ENCODE peak calls at places on chromosomes 2 and 18, in five cellular contexts. S is GM23338, K is K562, F is stomach, M is spleen. H is an unnamed sample.
A peak's percentile ranks its signal among the peaks of the same experiment; 100 is the strongest.

GRCh38 chr2:16478817-16479216 is 186.8 kb downstream of the CYRIA start:
- DNase-seq in S (no peak), K (no peak), F (no peak), M (no peak), H (no peak)

GRCh38 chr2:57720728-57721627 is 325.6 kb upstream of the VRK2 start:
- DNase-seq in S (peak; percentile 88), K (peak; percentile 72), F (no peak), M (no peak), H (no peak)

GRCh38 chr2:67013821-67014220 is 383.3 kb upstream of the ETAA1 start:
- DNase-seq in S (no peak), K (no peak), F (no peak), M (no peak), H (no peak)

GRCh38 chr2:38035968-38036367 is 40.0 kb downstream of the CYP1B1 start:
- DNase-seq in S (no peak), K (no peak), F (no peak), M (no peak), H (no peak)

GRCh38 chr2:120476141-120476540 is 130.2 kb downstream of the INHBB start:
- DNase-seq in S (no peak), K (no peak), F (peak; percentile 38), M (peak; percentile 46), H (no peak)

GRCh38 chr2:109260886-109261700 is 132.1 kb downstream of the SH3RF3 start:
- DNase-seq in S (peak; percentile 40), K (peak; percentile 7), F (no peak), M (peak; percentile 50), H (no peak)

GRCh38 chr2:153487993-153488562 is 9.5 kb upstream of the RPRM start:
- DNase-seq in S (no peak), K (no peak), F (no peak), M (no peak), H (no peak)

GRCh38 chr2:231394201-231395141 is 1.0 kb upstream of the B3GNT7 start:
- DNase-seq in S (peak; percentile 86), K (peak; percentile 12), F (no peak), M (no peak), H (no peak)

GRCh38 chr2:175025946-175026345 is 20.8 kb upstream of the CHN1 start:
- DNase-seq in S (no peak), K (no peak), F (no peak), M (no peak), H (no peak)

GRCh38 chr2:225104321-225104720 is 62.1 kb upstream of the DOCK10 start:
- DNase-seq in S (no peak), K (no peak), F (no peak), M (no peak), H (no peak)

GRCh38 chr2:189144700-189145211 is 34.8 kb downstream of the COL5A2 start:
- DNase-seq in S (no peak), K (no peak), F (no peak), M (no peak), H (peak; percentile 97)

GRCh38 chr18:23585007-23585871 is 1.1 kb downstream of the NPC1 start:
- DNase-seq in S (peak; percentile 42), K (peak; percentile 63), F (no peak), M (no peak), H (no peak)

GRCh38 chr2:131014141-131014540 is 79.1 kb downstream of the FAM168B start:
- DNase-seq in S (no peak), K (no peak), F (no peak), M (no peak), H (no peak)

GRCh38 chr2:149727927-149728326 is 140.4 kb upstream of the MMADHC start:
- DNase-seq in S (no peak), K (no peak), F (no peak), M (no peak), H (no peak)

GRCh38 chr2:45469314-45470099 is 141.6 kb downstream of the SRBD1 start:
- DNase-seq in S (no peak), K (no peak), F (no peak), M (no peak), H (no peak)

GRCh38 chr2:70469435-70469834 is 84.2 kb downstream of the TGFA start:
- DNase-seq in S (peak; percentile 40), K (no peak), F (no peak), M (no peak), H (no peak)

GRCh38 chr2:69118609-69119008 is 105.6 kb downstream of the ANTXR1 start:
- DNase-seq in S (no peak), K (no peak), F (no peak), M (no peak), H (no peak)

GRCh38 chr18:48264508-48264907 is 144.7 kb downstream of the ZBTB7C start:
- DNase-seq in S (peak; percentile 16), K (no peak), F (no peak), M (no peak), H (no peak)

GRCh38 chr2:163467206-163467605 is 268.6 kb downstream of the FIGN start:
- DNase-seq in S (no peak), K (no peak), F (no peak), M (no peak), H (no peak)

GRCh38 chr2:101150306-101151140 is 659 bp downstream of the TBC1D8 start:
- DNase-seq in S (peak; percentile 57), K (no peak), F (peak; percentile 57), M (peak; percentile 86), H (no peak)

GRCh38 chr2:70141754-70142589 is 48.8 kb downstream of the C2orf42 start:
- DNase-seq in S (peak; percentile 78), K (peak; percentile 84), F (peak; percentile 80), M (no peak), H (no peak)

GRCh38 chr2:63343397-63344109 is 244.7 kb downstream of the WDPCP start:
- DNase-seq in S (no peak), K (no peak), F (no peak), M (no peak), H (no peak)

GRCh38 chr2:201344663-201345366 is 12.3 kb downstream of the FLACC1 start:
- DNase-seq in S (peak; percentile 63), K (peak; percentile 58), F (no peak), M (no peak), H (no peak)

GRCh38 chr2:187003038-187003543 is 154.1 kb upstream of the ZSWIM2 start:
- DNase-seq in S (no peak), K (peak; percentile 82), F (no peak), M (no peak), H (no peak)

GRCh38 chr2:157876066-157876770 is at the start of gene ACVR1:
- DNase-seq in S (peak; percentile 97), K (peak; percentile 98), F (peak; percentile 96), M (peak; percentile 95), H (peak; percentile 63)
- TF ChIP-seq POLR2AphosphoS5 in S (peak; percentile 48), K (peak; percentile 69), F (peak; percentile 80), M (peak; percentile 89), H (peak; percentile 67)

GRCh38 chr2:170968205-170969003 is 39.4 kb downstream of the GORASP2 start:
- DNase-seq in S (no peak), K (no peak), F (no peak), M (no peak), H (no peak)

GRCh38 chr2:170967553-170967952 is 38.5 kb downstream of the GORASP2 start:
- DNase-seq in S (no peak), K (no peak), F (no peak), M (no peak), H (no peak)

GRCh38 chr2:170966648-170967396 is 37.8 kb downstream of the GORASP2 start:
- DNase-seq in S (peak; percentile 63), K (peak; percentile 52), F (no peak), M (no peak), H (no peak)

GRCh38 chr2:170969872-170970271 is 40.8 kb downstream of the GORASP2 start:
- DNase-seq in S (no peak), K (no peak), F (no peak), M (no peak), H (no peak)

GRCh38 chr2:170969030-170969429 is 40.0 kb downstream of the GORASP2 start:
- DNase-seq in S (no peak), K (no peak), F (no peak), M (no peak), H (no peak)
- TF ChIP-seq POLR2AphosphoS5 in S (no peak), K (no peak), F (no peak), M (no peak), H (no peak)

GRCh38 chr2:199848323-199848722 is 2.7 kb downstream of the FTCDNL1 start:
- DNase-seq in S (no peak), K (no peak), F (no peak), M (no peak), H (no peak)

GRCh38 chr2:199851499-199851816 is 466 bp upstream of the FTCDNL1 start:
- DNase-seq in S (no peak), K (no peak), F (no peak), M (no peak), H (no peak)

GRCh38 chr2:199850250-199850717 is 708 bp downstream of the FTCDNL1 start:
- DNase-seq in S (no peak), K (no peak), F (no peak), M (no peak), H (no peak)

GRCh38 chr2:199851886-199852285 is 894 bp upstream of the FTCDNL1 start:
- DNase-seq in S (no peak), K (no peak), F (no peak), M (no peak), H (no peak)

DNA sequence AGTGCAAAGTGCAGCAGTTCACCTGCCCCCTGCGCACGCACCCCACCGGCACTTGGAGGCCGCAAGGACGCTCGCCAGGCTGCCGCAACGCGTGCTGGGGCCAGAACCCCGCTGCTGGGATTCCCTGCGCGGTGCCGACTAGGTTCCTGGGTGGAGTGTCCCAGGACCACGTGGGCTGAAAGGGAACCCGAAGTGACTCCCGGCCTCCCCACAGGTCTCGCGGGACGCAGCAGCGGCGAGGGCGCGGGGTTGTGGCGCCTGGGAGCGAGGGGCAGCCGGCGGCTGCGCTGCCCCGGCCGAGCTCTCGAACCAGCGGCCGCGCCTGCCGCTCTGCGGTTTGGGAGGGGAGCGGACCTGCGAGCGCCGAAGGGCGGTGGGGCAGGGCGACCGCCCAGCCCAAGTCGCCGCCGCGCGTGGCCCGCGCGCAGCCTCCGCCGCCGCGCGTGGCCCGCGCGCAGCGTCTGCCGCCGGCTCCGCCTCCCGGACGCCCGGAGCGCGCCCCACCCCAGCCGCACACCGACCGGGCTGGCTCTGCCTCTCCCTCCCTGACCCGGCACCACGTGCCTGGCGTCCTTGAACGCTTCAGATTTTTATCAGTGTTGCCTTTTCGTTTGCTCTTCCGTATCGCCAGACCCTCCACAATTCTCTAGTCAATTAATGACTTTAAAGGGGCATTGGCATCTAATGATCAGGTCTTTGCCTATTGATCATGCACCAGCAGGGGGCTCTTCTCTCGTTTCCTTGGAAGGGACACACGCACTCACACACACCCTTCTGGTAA is at the start of gene FTCDNL1:
- DNase-seq in S (peak; percentile 70), K (peak; percentile 70), F (peak; percentile 71), M (peak; percentile 94), H (no peak)
- TF ChIP-seq POLR2AphosphoS5 in S (peak; percentile 17), K (no peak), F (no peak), M (peak; percentile 72), H (peak; percentile 48)

DNA sequence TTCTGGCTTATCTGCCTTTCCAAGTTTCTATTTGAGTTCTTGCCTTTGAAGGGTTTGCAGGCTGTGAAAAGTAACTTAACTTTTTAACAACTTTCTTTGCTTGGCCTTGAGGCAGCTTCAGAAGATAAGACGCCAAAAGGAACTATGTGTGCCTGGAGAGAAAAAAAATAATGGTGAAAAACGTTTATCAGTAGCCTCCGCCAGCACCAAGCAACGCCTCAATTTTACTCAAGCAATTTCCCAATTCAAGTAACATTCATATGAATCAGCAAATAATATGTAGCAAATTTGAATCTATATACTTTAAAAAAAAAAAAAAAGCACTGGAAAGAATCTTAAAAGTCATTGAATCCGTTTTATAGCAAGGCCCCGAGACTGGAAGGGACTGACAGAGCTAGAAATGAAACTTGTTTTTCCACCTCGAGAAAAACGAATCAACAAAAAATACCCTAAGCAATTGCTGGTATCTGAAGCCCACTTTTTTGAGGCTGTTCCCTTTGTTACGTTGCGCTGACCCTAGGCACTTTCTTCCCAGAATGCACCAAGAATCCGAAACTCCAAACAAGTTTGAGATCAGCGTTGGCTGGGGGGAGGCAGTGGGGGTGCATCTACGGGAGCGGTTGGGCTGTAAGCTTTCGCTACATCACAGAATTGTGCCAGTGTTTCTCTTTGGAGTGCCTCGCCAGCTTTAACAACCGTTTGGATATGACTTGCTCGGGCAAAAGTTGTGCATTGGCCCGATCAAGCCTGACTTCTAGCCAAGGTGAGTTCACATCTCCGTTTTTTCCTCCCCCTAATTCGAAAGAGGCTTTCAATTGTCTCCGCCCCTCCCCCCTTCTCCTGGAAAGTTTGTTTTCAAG is 2.7 kb upstream of the TGIF1 start:
- DNase-seq in S (peak; percentile 79), K (peak; percentile 82), F (peak; percentile 37), M (peak; percentile 83), H (no peak)
- TF ChIP-seq POLR2AphosphoS5 in S (no peak), K (no peak), F (no peak), M (no peak), H (no peak)

H was measured in SK-N-MC.